ENCODE peak calls at places on chromosomes 4 and X, in five cellular contexts. G is HCT116, J is uterus, E is sigmoid colon, C is K562. T is an unnamed sample. For H3K36me3, the result is how much of the 10 kb centered on the place peaks cover.

GRCh38 chr4:3046149-3046548 is 28.2 kb downstream of the HTT-AS start:
- DNase-seq in G (no peak), J (no peak), E (no peak), C (no peak), T (no peak)

GRCh38 chr4:76420901-76421581 is at the start of gene CCDC158:
- DNase-seq in G (no peak), J (peak), E (no peak), C (no peak), T (no peak)

GRCh38 chrX:12814434-12814833 is 23.2 kb downstream of the PRPS2 start:
- DNase-seq in G (no peak), J (no peak), E (no peak), C (peak), T (peak)

GRCh38 chr4:93791570-93792195 is 36.9 kb upstream of the ATOH1 start:
- DNase-seq in G (peak), J (no peak), E (no peak), C (peak), T (no peak)

GRCh38 chr4:125313497-125313896 is 1.3 kb upstream of the FAT4 start:
- DNase-seq in G (peak), J (peak), E (peak), C (peak), T (no peak)

GRCh38 chr4:105234582-105234981 is 87.9 kb downstream of the TET2 start:
- DNase-seq in G (no peak), J (no peak), E (no peak), C (no peak), T (no peak)

GRCh38 chr4:52670739-52671138 is 11.6 kb upstream of the USP46 start:
- DNase-seq in G (no peak), J (no peak), E (no peak), C (no peak), T (no peak)

GRCh38 chr4:81807927-81808672 is 336.4 kb upstream of the RASGEF1B start:
- DNase-seq in G (no peak), J (no peak), E (no peak), C (no peak), T (no peak)

GRCh38 chrX:145729635-145730034 is 88.0 kb upstream of the SLITRK2 start:
- DNase-seq in G (no peak), J (no peak), E (no peak), C (no peak), T (no peak)

GRCh38 chr4:107011312-107011711 is 24.8 kb downstream of the DKK2 start:
- DNase-seq in G (no peak), J (no peak), E (no peak), C (no peak), T (no peak)

GRCh38 chr4:124184767-124185166 is 527.8 kb downstream of the ANKRD50 start:
- DNase-seq in G (no peak), J (no peak), E (no peak), C (no peak), T (no peak)

GRCh38 chrX:123917069-123917468 is 44.4 kb upstream of the STAG2 start:
- DNase-seq in G (no peak), J (no peak), E (no peak), C (no peak), T (no peak)

GRCh38 chrX:80335062-80335830 is 85.0 kb upstream of the TENT5D start:
- DNase-seq in G (no peak), J (peak), E (peak), C (no peak), T (peak)

GRCh38 chr4:5365071-5366008 is 314.1 kb downstream of the STK32B start:
- DNase-seq in G (peak), J (no peak), E (no peak), C (no peak), T (no peak)

GRCh38 chrX:5054852-5055251 is 1173.8 kb downstream of the NLGN4X start:
- DNase-seq in G (no peak), J (no peak), E (no peak), C (no peak), T (no peak)

GRCh38 chr4:139300431-139301142 is 718 bp upstream of the NAA15 start:
- DNase-seq in G (no peak), J (no peak), E (no peak), C (no peak), T (no peak)

GRCh38 chr4:3415471-3416141 is 26.2 kb upstream of the HGFAC start:
- DNase-seq in G (no peak), J (peak), E (peak), C (no peak), T (no peak)

GRCh38 chr4:173360587-173361221 is 10.1 kb upstream of the SAP30 start:
- DNase-seq in G (no peak), J (no peak), E (no peak), C (no peak), T (no peak)

GRCh38 chr4:149885896-149886295 is 70.3 kb upstream of the IQCM start:
- DNase-seq in G (no peak), J (no peak), E (no peak), C (no peak), T (no peak)

GRCh38 chr4:53141308-53141707 is 224.6 kb downstream of the SCFD2 start:
- DNase-seq in G (no peak), J (no peak), E (no peak), C (no peak), T (no peak)

GRCh38 chr4:1659104-1659725 is 24.9 kb downstream of the FAM53A start:
- DNase-seq in G (no peak), J (no peak), E (no peak), C (no peak), T (no peak)

GRCh38 chr4:141119071-141119470 is 14.2 kb downstream of the RNF150 start:
- DNase-seq in G (no peak), J (no peak), E (no peak), C (no peak), T (no peak)

GRCh38 chr4:110737931-110738330 is 115.1 kb upstream of the PITX2 start:
- DNase-seq in G (no peak), J (no peak), E (no peak), C (no peak), T (no peak)

GRCh38 chrX:11781734-11782370 is 23.8 kb downstream of the MSL3 start:
- DNase-seq in G (no peak), J (no peak), E (no peak), C (no peak), T (no peak)

GRCh38 chr4:20084488-20084887 is 167.2 kb upstream of the SLIT2 start:
- DNase-seq in G (no peak), J (no peak), E (no peak), C (peak), T (no peak)
- H3K36me3 ChIP-seq in G (under half), J (under half), E (under half), C (under half), T (under half)

DNA sequence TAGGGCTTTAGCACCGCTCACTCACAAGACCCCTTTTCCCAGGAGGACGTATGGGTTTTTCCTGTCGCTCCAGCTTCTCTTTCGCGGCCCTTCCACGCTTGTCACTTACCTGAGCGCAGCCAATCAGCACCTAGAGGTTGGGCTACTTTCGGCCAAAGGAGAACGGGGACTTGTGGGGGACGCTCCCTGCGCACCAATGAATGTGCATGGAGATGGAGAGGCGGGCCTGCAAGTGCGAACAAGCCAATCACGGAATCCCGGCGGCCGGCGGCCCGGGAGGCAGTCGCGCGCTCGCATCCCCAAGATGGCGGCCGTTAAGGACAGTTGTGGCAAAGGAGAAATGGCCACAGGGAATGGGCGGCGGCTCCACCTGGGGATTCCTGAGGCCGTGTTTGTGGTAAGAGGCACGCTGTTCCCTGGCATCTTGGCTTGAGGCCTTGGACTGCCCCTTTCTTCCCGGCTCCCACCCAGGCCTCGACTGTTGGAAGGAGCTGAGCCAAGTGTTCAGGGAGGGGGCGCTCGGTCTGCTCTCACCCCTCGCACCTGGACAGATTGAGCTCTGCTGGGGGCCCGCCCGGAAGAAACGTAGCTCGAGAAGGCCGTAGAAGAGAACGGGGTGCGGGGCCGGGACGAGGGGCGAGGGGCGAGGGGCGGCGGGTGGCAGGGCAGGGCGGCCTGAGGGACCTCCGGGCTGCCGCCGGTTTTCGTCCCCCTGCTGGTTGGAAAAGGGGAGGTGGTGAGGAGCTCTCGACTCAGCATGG is at the start of gene VBP1:
- DNase-seq in G (peak), J (peak), E (peak), C (peak), T (peak)
- TF ChIP-seq POLR2A in G (no peak), J (no peak), E (no peak), C (peak), T (no peak)

DNA sequence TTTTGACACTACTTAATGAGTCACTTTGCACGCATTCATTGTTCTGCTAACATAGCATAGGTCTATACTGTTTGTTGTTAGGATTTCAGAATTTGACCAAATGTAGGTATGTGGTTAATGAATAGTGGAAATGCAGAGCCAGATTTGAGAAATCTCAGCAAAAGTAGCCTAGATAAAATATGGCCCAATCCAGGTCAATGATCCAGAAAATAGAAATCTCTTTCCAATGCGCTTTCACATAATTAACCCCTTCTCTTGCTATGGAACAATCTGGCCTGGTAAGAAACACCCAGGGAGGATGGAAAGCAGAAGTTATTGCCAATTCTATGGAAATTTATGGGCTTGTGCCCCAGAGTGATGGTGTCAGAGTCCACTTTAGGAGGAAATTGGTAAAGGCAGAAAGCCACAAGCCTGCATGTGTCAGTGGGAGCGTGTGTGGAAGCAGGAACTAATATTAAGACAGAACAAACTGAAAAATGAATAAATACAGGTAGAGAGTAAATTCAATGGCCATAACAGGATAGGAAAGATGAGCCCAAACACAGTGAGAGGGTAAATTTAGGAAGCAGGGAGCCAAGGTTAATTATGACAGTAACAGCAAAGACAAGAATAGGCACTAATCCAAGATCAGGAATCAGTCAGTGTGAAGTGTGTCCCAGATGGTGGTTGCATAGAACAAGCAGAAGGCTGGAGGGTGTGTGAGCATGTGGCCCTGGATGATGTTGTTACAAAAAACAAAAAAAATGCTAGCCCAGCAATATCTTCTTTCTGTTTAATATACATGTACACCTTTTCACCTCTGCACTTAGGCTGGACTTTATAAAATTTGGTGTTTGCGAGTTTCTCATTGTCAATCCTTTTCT is 102.9 kb downstream of the SYTL5 start:
- DNase-seq in G (no peak), J (no peak), E (no peak), C (no peak), T (no peak)
- H3K36me3 ChIP-seq in G (under half), J (under half), E (under half), C (under half), T (under half)

GRCh38 chrX:101408530-101408836 is 461 bp downstream of the HNRNPH2 start:
- DNase-seq in G (no peak), J (no peak), E (no peak), C (peak), T (no peak)

GRCh38 chrX:101410461-101410860 is 2.4 kb downstream of the HNRNPH2 start:
- DNase-seq in G (no peak), J (no peak), E (no peak), C (no peak), T (no peak)

GRCh38 chrX:101409043-101409442 is 1.0 kb downstream of the HNRNPH2 start:
- DNase-seq in G (no peak), J (no peak), E (no peak), C (no peak), T (no peak)

GRCh38 chrX:101407167-101407747 is 468 bp downstream of the GLA start:
- DNase-seq in G (no peak), J (no peak), E (no peak), C (no peak), T (no peak)

GRCh38 chrX:101407748-101408529 is at the start of the genes GLA and HNRNPH2:
- DNase-seq in G (peak), J (peak), E (peak), C (peak), T (peak)
- TF ChIP-seq POLR2A in G (peak), J (peak), E (peak), C (peak), T (peak)

GRCh38 chr4:36337665-36338064 is 56.2 kb downstream of the DTHD1 start:
- DNase-seq in G (no peak), J (no peak), E (no peak), C (no peak), T (no peak)

GRCh38 chr4:36332782-36333131 is 51.3 kb downstream of the DTHD1 start:
- DNase-seq in G (no peak), J (no peak), E (no peak), C (no peak), T (no peak)

GRCh38 chr4:36328130-36328529 is 46.7 kb downstream of the DTHD1 start:
- DNase-seq in G (no peak), J (no peak), E (no peak), C (no peak), T (no peak)

GRCh38 chr4:36332023-36332781 is 50.8 kb downstream of the DTHD1 start:
- DNase-seq in G (no peak), J (no peak), E (no peak), C (no peak), T (no peak)

DNA sequence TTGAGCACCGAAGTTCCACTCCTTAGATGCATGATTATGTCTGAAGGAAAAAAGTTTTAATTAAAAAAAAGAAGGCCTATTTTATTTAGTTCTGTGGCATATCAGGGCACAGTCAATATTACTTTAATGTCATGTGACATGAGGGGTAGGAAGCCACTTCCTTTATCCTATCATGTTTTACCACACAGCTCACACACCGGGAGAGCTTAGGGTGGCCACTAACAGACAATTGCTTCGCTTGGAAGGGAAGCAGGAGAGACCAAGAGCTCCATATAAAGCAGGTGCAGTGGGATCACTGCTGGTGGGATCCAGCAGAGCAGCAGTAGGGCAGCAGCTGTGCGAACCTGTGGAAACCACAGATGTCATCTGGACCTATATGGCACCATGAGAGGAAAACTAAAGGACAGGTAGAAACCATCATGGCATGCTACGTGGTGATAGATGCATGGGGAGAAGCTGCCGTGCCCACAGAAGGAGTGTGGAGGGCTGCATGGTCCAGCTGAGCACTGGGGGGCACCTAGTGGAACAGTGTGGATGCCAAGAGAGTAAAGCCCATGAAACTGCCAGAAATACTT is 52.0 kb downstream of the DTHD1 start:
- DNase-seq in G (no peak), J (no peak), E (no peak), C (no peak), T (no peak)
- H3K36me3 ChIP-seq in G (under half), J (under half), E (under half), C (under half), T (under half)

DNA sequence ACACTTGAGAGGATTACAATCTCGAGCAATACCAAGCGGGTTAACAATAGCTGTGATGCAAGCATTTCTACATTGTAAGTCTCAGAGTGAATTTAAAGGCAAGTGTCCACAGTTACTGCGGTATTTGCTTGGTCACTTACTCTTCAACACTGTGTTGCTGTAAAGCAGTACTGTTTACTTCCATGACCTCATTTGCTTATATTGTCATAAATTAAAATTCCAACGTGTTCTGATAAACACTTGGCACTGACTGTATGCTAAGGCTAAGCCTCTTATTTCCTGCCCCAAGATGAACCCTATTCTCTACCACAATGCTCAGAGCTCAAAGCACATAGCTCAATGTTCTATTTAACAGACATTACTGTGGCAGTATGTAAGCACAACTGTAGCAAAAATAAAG is 11.2 kb downstream of the EXOC1L start:
- DNase-seq in G (no peak), J (no peak), E (no peak), C (no peak), T (no peak)
- TF ChIP-seq POLR2A in G (no peak), J (no peak), E (no peak), C (no peak), T (no peak)